ENCODE peak calls at places on chromosomes 12 and 14, in eight cellular contexts. V is neuronal stem cell, C is uterus, X is lung, L is stomach, D is MM.1S, R is Karpas-422, K is neural progenitor cell. E is an unnamed sample.

GRCh38 chr12:121537814-121538698 is 42.8 kb downstream of the KDM2B start:
- DNase-seq in V (no peak), C (no peak), X (no peak), L (peak; percentile 33), D (peak; percentile 19), R (peak; percentile 79), K (peak; percentile 72), E (peak; percentile 50)

GRCh38 chr12:55982319-55982936 is 8.6 kb downstream of the RAB5B start:
- DNase-seq in V (no peak), C (no peak), X (no peak), L (no peak), D (no peak), R (no peak), K (no peak), E (peak; percentile 78)

GRCh38 chr12:124738636-124739467 is 124.8 kb downstream of the SCARB1 start:
- DNase-seq in V (peak; percentile 61), C (no peak), X (no peak), L (peak; percentile 73), D (no peak), R (no peak), K (peak; percentile 76), E (no peak)

GRCh38 chr12:85807681-85808228 is 28.5 kb downstream of the RASSF9 start:
- DNase-seq in V (no peak), C (no peak), X (no peak), L (no peak), D (no peak), R (no peak), K (no peak), E (no peak)

GRCh38 chr12:89384050-89384749 is 31.9 kb upstream of the DUSP6 start:
- DNase-seq in V (no peak), C (peak; percentile 63), X (peak; percentile 42), L (peak; percentile 62), D (no peak), R (no peak), K (peak; percentile 48), E (no peak)

GRCh38 chr14:100383727-100384158 is 60.6 kb downstream of the SLC25A47 start:
- DNase-seq in V (peak; percentile 78), C (peak; percentile 49), X (peak; percentile 69), L (peak; percentile 77), D (peak; percentile 10), R (peak; percentile 89), K (peak; percentile 85), E (peak; percentile 65)

GRCh38 chr14:91273885-91274273 is 29.4 kb upstream of the GPR68 start:
- DNase-seq in V (no peak), C (no peak), X (peak; percentile 58), L (no peak), D (no peak), R (no peak), K (no peak), E (no peak)

GRCh38 chr12:54411398-54412241 is 7.4 kb downstream of the ITGA5 start:
- DNase-seq in V (no peak), C (no peak), X (peak; percentile 71), L (peak; percentile 31), D (no peak), R (peak; percentile 74), K (no peak), E (peak; percentile 57)

GRCh38 chr12:107779077-107779840 is 4.8 kb downstream of the ASCL4 start:
- DNase-seq in V (no peak), C (no peak), X (no peak), L (no peak), D (peak; percentile 84), R (no peak), K (no peak), E (peak; percentile 6)

GRCh38 chr12:131452444-131452860 is 258.4 kb upstream of the SFSWAP start:
- DNase-seq in V (no peak), C (no peak), X (no peak), L (peak; percentile 18), D (no peak), R (peak; percentile 77), K (peak; percentile 54), E (peak; percentile 33)

GRCh38 chr14:68975667-68976066 is 3.4 kb downstream of the ACTN1 start:
- DNase-seq in V (no peak), C (peak; percentile 70), X (no peak), L (no peak), D (no peak), R (no peak), K (no peak), E (no peak)

GRCh38 chr14:68608235-68608962 is 184.5 kb downstream of the ZFP36L1 start:
- DNase-seq in V (no peak), C (peak; percentile 30), X (no peak), L (no peak), D (no peak), R (no peak), K (no peak), E (no peak)

GRCh38 chr12:92058664-92059063 is 87.0 kb downstream of the BTG1 start:
- DNase-seq in V (no peak), C (no peak), X (no peak), L (no peak), D (peak; percentile 85), R (no peak), K (no peak), E (no peak)

GRCh38 chr12:120230326-120230973 is 29.5 kb upstream of the RPLP0 start:
- DNase-seq in V (peak; percentile 80), C (peak; percentile 88), X (peak; percentile 56), L (peak; percentile 51), D (no peak), R (no peak), K (peak; percentile 94), E (no peak)

GRCh38 chr14:85387181-85387580 is 142.8 kb upstream of the FLRT2 start:
- DNase-seq in V (no peak), C (no peak), X (no peak), L (no peak), D (no peak), R (no peak), K (no peak), E (no peak)

GRCh38 chr14:94581127-94581999 is at the start of gene SERPINA5:
- DNase-seq in V (no peak), C (no peak), X (peak; percentile 33), L (peak; percentile 88), D (no peak), R (no peak), K (peak; percentile 50), E (no peak)

GRCh38 chr14:93089501-93090269 is 26.0 kb downstream of the ITPK1 start:
- DNase-seq in V (no peak), C (no peak), X (no peak), L (no peak), D (no peak), R (no peak), K (peak; percentile 36), E (no peak)

GRCh38 chr12:90974286-90974685 is 19.3 kb upstream of the CCER1 start:
- DNase-seq in V (no peak), C (no peak), X (no peak), L (no peak), D (no peak), R (no peak), K (no peak), E (no peak)

DNA sequence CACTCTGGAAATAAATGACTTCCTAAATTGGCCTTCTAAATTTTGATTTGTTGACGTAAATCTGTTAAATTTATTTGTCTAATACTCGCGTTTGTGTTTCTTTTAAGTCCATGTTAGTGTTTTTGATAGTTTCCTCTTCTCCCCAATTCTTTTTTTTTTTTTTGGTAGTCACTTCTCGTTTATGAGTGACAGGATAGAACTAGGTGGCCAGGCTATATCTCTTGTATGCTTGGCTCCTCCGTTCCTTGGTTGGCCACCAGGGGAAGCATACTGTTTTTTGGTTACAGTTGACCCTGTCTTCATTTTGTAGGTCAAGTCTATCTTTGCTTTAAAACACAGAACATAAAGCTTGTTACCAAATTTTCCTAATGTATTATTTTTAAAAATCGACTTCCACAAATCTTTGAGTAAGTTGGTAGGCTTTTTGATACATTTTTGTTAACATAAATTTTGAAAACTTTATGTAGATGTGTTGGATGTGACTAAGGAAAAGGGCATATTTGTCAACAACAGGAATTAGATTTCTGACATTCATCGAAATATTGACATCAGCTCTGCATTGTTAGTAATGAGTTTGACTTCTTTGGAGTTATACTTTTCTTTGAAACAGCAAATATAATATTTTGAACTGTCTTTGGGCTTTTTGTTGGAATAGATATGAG is 2.2 kb downstream of the RCOR1 start:
- DNase-seq in V (no peak), C (peak; percentile 47), X (peak; percentile 77), L (peak; percentile 75), D (peak; percentile 68), R (peak; percentile 96), K (peak; percentile 65), E (peak; percentile 90)
- H3K27ac ChIP-seq in V (no peak overlapping the region), C (no peak overlapping the region), X (no peak overlapping the region), L (peak overlapping the region; percentile 96), D (no peak overlapping the region), R (peak overlapping the region; percentile 65), K (no peak overlapping the region), E (peak overlapping the region; percentile 92)

GRCh38 chr14:104227806-104228205 is 89.4 kb downstream of the KIF26A start:
- DNase-seq in V (no peak), C (no peak), X (no peak), L (no peak), D (no peak), R (no peak), K (no peak), E (peak; percentile 33)
- H3K4me1 ChIP-seq in V (no peaks in the 10 kb centered on the region), C (no peaks in the 10 kb centered on the region), X (no peaks in the 10 kb centered on the region), L (peaks cover 28% of the 10 kb centered on the region), D (no peaks in the 10 kb centered on the region), R (no peaks in the 10 kb centered on the region), K (peaks cover 9% of the 10 kb centered on the region), E (peaks cover 8% of the 10 kb centered on the region)

DNA sequence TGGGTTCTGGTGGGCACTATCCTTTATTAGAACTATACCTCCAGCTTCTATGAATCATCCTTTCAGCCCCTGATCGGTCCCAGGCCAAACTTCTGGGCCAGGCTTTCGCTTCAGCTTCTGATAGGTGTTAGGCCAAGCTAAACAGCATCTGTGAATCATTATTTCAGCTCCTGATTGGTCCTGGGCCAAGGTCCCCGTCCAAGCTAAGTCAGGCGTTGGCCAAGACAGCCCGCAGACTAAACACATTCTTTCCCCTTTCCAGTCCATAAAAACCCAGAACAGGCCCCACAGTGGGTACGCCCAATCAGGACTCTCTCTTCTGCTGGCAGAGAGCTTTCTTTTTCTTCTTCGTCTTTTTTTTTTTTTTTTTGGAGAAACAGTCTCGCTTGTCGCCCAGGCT is 1808.9 kb upstream of the SEL1L start:
- DNase-seq in V (no peak), C (no peak), X (no peak), L (no peak), D (no peak), R (no peak), K (no peak), E (no peak)
- H3K27ac ChIP-seq in V (no peak overlapping the region), C (no peak overlapping the region), X (no peak overlapping the region), L (no peak overlapping the region), D (no peak overlapping the region), R (no peak overlapping the region), K (no peak overlapping the region), E (no peak overlapping the region)

GRCh38 chr14:65432361-65432948 is 19.9 kb downstream of the FUT8 start:
- DNase-seq in V (no peak), C (no peak), X (no peak), L (no peak), D (no peak), R (no peak), K (no peak), E (no peak)

GRCh38 chr14:65433157-65433556 is 20.6 kb downstream of the FUT8 start:
- DNase-seq in V (no peak), C (no peak), X (no peak), L (no peak), D (no peak), R (peak; percentile 51), K (no peak), E (no peak)

GRCh38 chr14:65431951-65432350 is 19.4 kb downstream of the FUT8 start:
- DNase-seq in V (no peak), C (no peak), X (no peak), L (no peak), D (no peak), R (no peak), K (no peak), E (no peak)

GRCh38 chr14:65429757-65430156 is 17.2 kb downstream of the FUT8 start:
- DNase-seq in V (no peak), C (no peak), X (no peak), L (no peak), D (no peak), R (no peak), K (no peak), E (no peak)

GRCh38 chr14:65431245-65431644 is 18.7 kb downstream of the FUT8 start:
- DNase-seq in V (no peak), C (no peak), X (no peak), L (no peak), D (no peak), R (no peak), K (no peak), E (no peak)
- H3K4me1 ChIP-seq in V (no peaks in the 10 kb centered on the region), C (no peaks in the 10 kb centered on the region), X (peaks cover 5% of the 10 kb centered on the region), L (peaks cover 53% of the 10 kb centered on the region), D (no peaks in the 10 kb centered on the region), R (peaks cover 72% of the 10 kb centered on the region), K (peaks cover 5% of the 10 kb centered on the region), E (peaks cover 44% of the 10 kb centered on the region)